ENCODE peak calls at places on chromosomes 13 and 19, in ten cellular contexts. W, P, S, C, T, V, G, Y, J and K are unnamed samples.

GRCh38 chr13:51684076-51684475 is 99.8 kb downstream of the WDFY2 start:
- DNase-seq in V (no peak), T (no peak), C (no peak), G (no peak), S (no peak), P (no peak), Y (peak; percentile 87), J (peak; percentile 49), W (no peak), K (no peak)

GRCh38 chr13:43364210-43365041 is 341.0 kb downstream of the DNAJC15 start:
- DNase-seq in T (peak; percentile 28), J (peak; percentile 70), W (no peak), V (no peak), Y (peak; percentile 69), P (no peak), G (no peak), S (no peak), C (no peak), K (no peak)

GRCh38 chr19:6038634-6039405 is 60.9 kb upstream of the RANBP3 start:
- DNase-seq in S (peak; percentile 66), V (no peak), P (no peak), C (no peak), J (peak; percentile 66), T (no peak), W (peak; percentile 79), Y (no peak), G (no peak), K (peak; percentile 85)

GRCh38 chr19:811007-811434 is 10.7 kb downstream of the PLPPR3 start:
- DNase-seq in Y (no peak), T (no peak), G (no peak), P (no peak), S (no peak), C (no peak), J (no peak), W (no peak), V (no peak), K (no peak)

GRCh38 chr13:110265341-110265681 is 41.6 kb downstream of the COL4A1 start:
- DNase-seq in G (no peak), W (no peak), P (no peak), Y (no peak), C (no peak), S (no peak), T (peak; percentile 25), V (no peak), J (no peak), K (no peak)

GRCh38 chr19:17070421-17070820 is 4.8 kb downstream of the HAUS8 start:
- DNase-seq in Y (no peak), P (no peak), G (no peak), W (no peak), S (no peak), C (no peak), T (no peak), V (no peak), J (no peak), K (no peak)

GRCh38 chr19:51372649-51373504 is at the start of gene NKG7:
- DNase-seq in P (no peak), V (peak; percentile 71), S (peak; percentile 68), W (peak; percentile 96), Y (no peak), G (no peak), C (peak; percentile 72), J (no peak), T (no peak), K (peak; percentile 80)

GRCh38 chr19:55306712-55307111 is 18.4 kb downstream of the TMEM150B start:
- DNase-seq in P (no peak), C (no peak), G (no peak), J (no peak), Y (no peak), T (no peak), V (no peak), W (no peak), S (no peak), K (no peak)

GRCh38 chr13:49759503-49759902 is 33.0 kb downstream of the KPNA3 start:
- DNase-seq in T (no peak), P (no peak), C (no peak), V (no peak), W (peak; percentile 5), S (peak; percentile 11), G (no peak), J (no peak), Y (peak; percentile 13), K (peak; percentile 22)

GRCh38 chr13:113906566-113906965 is 42.7 kb upstream of the GAS6 start:
- DNase-seq in S (no peak), P (no peak), W (no peak), G (no peak), Y (no peak), C (peak; percentile 0), T (no peak), J (no peak), V (no peak), K (no peak)

GRCh38 chr19:18117692-18118378 is 20.3 kb downstream of the MAST3 start:
- DNase-seq in Y (peak; percentile 72), W (peak; percentile 94), T (peak; percentile 97), J (peak; percentile 73), G (peak; percentile 91), P (peak; percentile 95), C (peak; percentile 94), S (peak; percentile 91), V (peak; percentile 94), K (peak; percentile 95)

GRCh38 chr13:40922437-40923040 is 96.6 kb downstream of the ELF1 start:
- DNase-seq in Y (no peak), P (no peak), W (no peak), V (no peak), C (no peak), T (peak; percentile 11), J (no peak), G (no peak), S (peak; percentile 14), K (no peak)

GRCh38 chr13:45369116-45369515 is 28.1 kb upstream of the TPT1 start:
- DNase-seq in T (no peak), V (no peak), S (no peak), W (no peak), C (no peak), J (no peak), Y (no peak), G (no peak), P (no peak), K (no peak)

GRCh38 chr13:60562081-60562764 is 165.2 kb downstream of the TDRD3 start:
- DNase-seq in W (no peak), G (no peak), C (no peak), Y (peak; percentile 24), P (no peak), J (peak; percentile 10), T (no peak), S (no peak), V (no peak), K (no peak)

GRCh38 chr13:73341748-73342147 is 282.9 kb downstream of the KLF5 start:
- DNase-seq in G (no peak), Y (peak; percentile 73), P (peak; percentile 24), C (no peak), J (peak; percentile 44), S (no peak), V (no peak), W (no peak), T (no peak), K (no peak)

GRCh38 chr19:7918615-7919421 is 1.3 kb upstream of the SNAPC2 start:
- DNase-seq in S (peak; percentile 20), G (no peak), V (no peak), P (no peak), C (no peak), Y (no peak), W (no peak), J (no peak), T (no peak), K (no peak)

GRCh38 chr19:37221136-37221535 is 3.1 kb downstream of the ZNF383 start:
- DNase-seq in W (no peak), C (no peak), T (no peak), S (no peak), J (no peak), Y (no peak), V (no peak), P (no peak), G (no peak), K (no peak)

GRCh38 chr19:40365613-40366401 is 17.3 kb downstream of the PLD3 start:
- DNase-seq in V (peak; percentile 36), W (peak; percentile 65), G (no peak), T (peak; percentile 91), C (peak; percentile 24), J (peak; percentile 71), P (peak; percentile 96), Y (peak; percentile 44), S (peak; percentile 88), K (peak; percentile 64)

GRCh38 chr19:18225702-18226468 is at the start of gene PDE4C:
- DNase-seq in C (no peak), W (no peak), P (no peak), G (no peak), Y (no peak), V (no peak), S (peak; percentile 50), J (no peak), T (peak; percentile 35), K (no peak)

GRCh38 chr13:20363604-20364003 is 131.5 kb upstream of the GJB6 start:
- DNase-seq in V (no peak), J (no peak), T (peak; percentile 18), W (no peak), C (no peak), P (no peak), Y (no peak), S (no peak), G (no peak), K (no peak)

GRCh38 chr13:71871844-71872243 is 4.8 kb upstream of the DACH1 start:
- DNase-seq in S (no peak), C (no peak), V (no peak), G (no peak), T (no peak), W (no peak), Y (no peak), P (no peak), J (no peak), K (no peak)

GRCh38 chr19:18322318-18322758 is 538 bp downstream of the LSM4 start:
- DNase-seq in Y (peak; percentile 59), G (no peak), J (peak; percentile 65), T (peak; percentile 81), P (no peak), C (peak; percentile 52), W (peak; percentile 77), S (no peak), V (no peak), K (peak; percentile 79)

GRCh38 chr19:46221981-46222610 is 7.4 kb upstream of the IGFL1 start:
- DNase-seq in S (no peak), V (no peak), J (peak; percentile 34), Y (peak; percentile 57), G (no peak), W (no peak), T (no peak), C (no peak), P (peak; percentile 70), K (no peak)

GRCh38 chr19:32720936-32721250 is 1.3 kb downstream of the TDRD12 start:
- DNase-seq in G (no peak), W (no peak), Y (no peak), S (no peak), C (no peak), V (no peak), P (no peak), J (no peak), T (no peak), K (no peak)

GRCh38 chr19:19488875-19489690 is 26.3 kb downstream of the TSSK6 start:
- DNase-seq in C (peak; percentile 93), V (peak; percentile 74), J (peak; percentile 96), Y (peak; percentile 96), S (peak; percentile 75), T (peak; percentile 82), G (peak; percentile 76), W (peak; percentile 96), P (peak; percentile 87), K (peak; percentile 92)

GRCh38 chr13:90105881-90106496 is 1241.5 kb upstream of the MIR17HG start:
- DNase-seq in Y (peak; percentile 82), P (peak; percentile 12), V (no peak), W (no peak), G (no peak), C (no peak), S (no peak), J (no peak), T (no peak), K (no peak)

GRCh38 chr13:102286326-102286725 is 115.5 kb downstream of the FGF14 start:
- DNase-seq in S (no peak), P (peak; percentile 12), V (no peak), T (no peak), W (no peak), J (peak; percentile 96), Y (peak; percentile 75), C (no peak), G (no peak), K (no peak)

GRCh38 chr13:114064516-114065140 is 67.8 kb downstream of the RASA3 start:
- DNase-seq in T (peak; percentile 90), Y (peak; percentile 31), S (no peak), P (no peak), J (peak; percentile 40), G (no peak), W (no peak), C (no peak), V (no peak), K (peak; percentile 55)